ENCODE peak calls at places on chromosomes 3 and 15, in ten cellular contexts. V is A549, A is IMR-90, F is ovary, M is spleen, D is K562, O is breast epithelium, B is GM12878, W is stomach, R is esophagus muscularis mucosa. Q is an unnamed sample.

GRCh38 chr3:171862993-171863521 is 19.9 kb downstream of the TMEM212 start:
- DNase-seq in A (peak), F (peak), O (no peak), R (no peak), M (no peak), B (no peak), V (no peak), W (no peak), D (no peak), Q (no peak)

GRCh38 chr15:29822100-29822684 is at the start of gene TJP1:
- DNase-seq in A (peak), B (no peak), V (peak), D (peak), M (no peak), O (peak), F (peak), R (peak), W (peak), Q (peak)

GRCh38 chr3:34886443-34886842 is 752.9 kb upstream of the ARPP21 start:
- DNase-seq in R (no peak), M (peak), W (no peak), F (no peak), D (no peak), O (no peak), B (no peak), V (no peak), A (no peak), Q (no peak)

GRCh38 chr3:156666073-156666472 is 8.3 kb upstream of the TIPARP start:
- DNase-seq in W (no peak), B (no peak), A (no peak), R (no peak), M (no peak), O (no peak), F (no peak), V (no peak), D (no peak), Q (no peak)

GRCh38 chr3:44106761-44107160 is 134.9 kb upstream of the TOPAZ1 start:
- DNase-seq in M (no peak), A (no peak), F (no peak), R (peak), D (no peak), W (no peak), O (no peak), B (no peak), V (no peak), Q (no peak)

GRCh38 chr15:60858511-60859085 is 370.5 kb downstream of the RORA start:
- DNase-seq in R (no peak), O (no peak), M (no peak), B (no peak), A (no peak), D (no peak), V (no peak), W (no peak), F (no peak), Q (no peak)

GRCh38 chr3:33936921-33937210 is 138.4 kb downstream of the PDCD6IP start:
- DNase-seq in F (no peak), B (no peak), O (no peak), A (no peak), R (peak), W (no peak), D (no peak), M (no peak), V (no peak), Q (no peak)

GRCh38 chr15:24772709-24773373 is 97.3 kb downstream of the NPAP1 start:
- DNase-seq in O (peak), A (peak), R (no peak), D (peak), B (no peak), V (no peak), F (peak), M (peak), W (peak), Q (peak)

DNA sequence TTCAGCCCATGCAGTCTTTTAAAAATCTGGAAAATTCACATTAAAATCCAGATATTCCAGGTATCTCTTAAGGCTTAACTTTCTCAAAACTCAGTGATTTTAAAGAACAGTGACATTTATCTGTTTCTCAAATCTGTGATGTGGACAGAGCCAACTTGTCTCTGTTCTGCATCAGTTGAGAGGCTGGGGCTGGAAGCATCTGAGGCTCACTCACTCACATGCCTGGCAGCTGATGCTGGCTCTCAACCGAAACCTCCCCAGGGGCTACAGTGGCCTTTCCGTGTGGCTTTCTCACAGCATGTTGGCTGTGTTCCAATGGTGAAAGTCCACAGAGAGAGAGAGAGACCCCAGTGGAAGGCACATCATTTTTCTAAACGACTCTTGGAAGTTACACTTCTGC is 53.5 kb downstream of the CEMIP start:
- DNase-seq in M (no peak), V (no peak), B (no peak), O (no peak), A (no peak), D (no peak), W (no peak), F (no peak), R (no peak), Q (no peak)
- TF ChIP-seq CTCF in M (no peak), V (no peak), B (no peak), O (no peak), A (no peak), D (no peak), W (no peak), F (no peak), R (no peak), Q (no peak)

DNA sequence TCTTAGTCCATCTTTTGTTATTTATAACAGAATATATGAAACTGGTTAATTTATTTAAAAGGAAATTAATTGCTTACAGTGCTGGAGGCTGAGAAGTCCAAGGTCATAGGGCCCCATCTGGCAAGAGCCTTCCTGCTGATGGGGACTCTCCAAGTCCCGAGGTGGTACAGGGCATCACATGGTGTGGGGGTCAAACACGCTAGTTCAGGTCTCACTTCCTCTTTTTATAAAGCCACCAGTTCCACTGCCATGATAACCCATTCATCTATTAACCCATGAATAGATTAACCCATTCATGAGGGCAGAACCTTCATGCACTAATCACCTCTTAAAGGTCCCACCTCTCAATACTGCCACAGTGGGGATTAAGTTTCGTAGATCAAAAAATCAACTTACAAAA is 659.3 kb downstream of the NAALADL2 start:
- DNase-seq in O (no peak), B (peak), V (no peak), A (no peak), R (no peak), M (no peak), F (no peak), W (no peak), D (no peak), Q (no peak)
- TF ChIP-seq POLR2A in O (no peak), B (no peak), V (no peak), A (no peak), R (no peak), M (no peak), F (no peak), W (no peak), D (no peak), Q (no peak)

GRCh38 chr15:71195242-71195641 is 80.0 kb downstream of the THSD4 start:
- DNase-seq in D (peak), O (no peak), B (no peak), R (no peak), M (no peak), A (no peak), F (no peak), W (no peak), V (peak), Q (no peak)
- TF ChIP-seq CTCF in D (peak), O (no peak), B (no peak), R (no peak), M (no peak), A (no peak), F (no peak), W (no peak), V (peak), Q (no peak)

GRCh38 chr3:183099026-183099837 is at the start of gene MCCC1:
- DNase-seq in B (peak), F (peak), A (peak), M (peak), D (peak), W (peak), R (peak), O (peak), V (peak), Q (peak)
- TF ChIP-seq POLR2A in B (peak), F (peak), A (peak), M (peak), D (peak), W (no peak), R (peak), O (peak), V (peak), Q (peak)

GRCh38 chr3:12371525-12372140 is 82.8 kb downstream of the PPARG start:
- DNase-seq in F (peak), V (no peak), M (no peak), A (peak), W (peak), O (no peak), B (no peak), R (no peak), D (no peak), Q (no peak)

GRCh38 chr3:12369598-12369997 is 80.7 kb downstream of the PPARG start:
- DNase-seq in F (no peak), M (no peak), V (no peak), A (no peak), W (no peak), D (no peak), R (no peak), O (no peak), B (no peak), Q (no peak)

GRCh38 chr3:12369029-12369428 is 80.2 kb downstream of the PPARG start:
- DNase-seq in F (no peak), W (no peak), A (no peak), B (no peak), O (no peak), R (no peak), M (no peak), D (no peak), V (no peak), Q (no peak)

GRCh38 chr3:12372762-12373280 is 84.0 kb downstream of the PPARG start:
- DNase-seq in R (no peak), A (no peak), F (no peak), B (no peak), V (no peak), M (no peak), D (no peak), O (no peak), W (no peak), Q (no peak)

DNA sequence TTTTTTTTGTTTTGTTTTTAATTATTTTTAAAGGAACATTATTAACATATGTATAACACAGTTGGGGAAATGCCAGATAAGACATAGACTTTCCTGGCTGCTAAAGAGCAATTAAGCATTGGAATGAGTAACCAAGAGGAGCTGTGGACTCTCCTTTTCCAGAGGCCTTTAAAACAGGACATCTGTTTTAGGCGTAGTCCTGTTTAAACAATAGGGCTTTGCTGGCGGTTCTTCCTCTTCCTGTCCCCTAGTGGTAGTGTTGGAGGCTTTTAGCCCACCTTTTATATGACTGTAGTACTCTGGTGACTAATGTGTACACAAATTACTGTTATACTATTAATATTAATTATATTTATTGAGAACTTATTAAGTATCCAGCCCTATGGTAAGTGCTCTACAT is 81.9 kb downstream of the PPARG start:
- DNase-seq in W (no peak), V (peak), D (no peak), O (no peak), B (no peak), A (peak), F (no peak), R (no peak), M (no peak), Q (no peak)
- TF ChIP-seq CTCF in W (no peak), V (peak), D (no peak), O (no peak), B (no peak), A (peak), F (no peak), R (no peak), M (peak), Q (no peak)

Q was measured in body of pancreas.